ENCODE peak calls at places on chromosomes 5 and 9, in five cellular contexts. S is esophagus squamous epithelium, E is HCT116, C is epithelial cell of esophagus, O is omental fat pad. A is an unnamed sample.
A peak's percentile ranks its signal among the peaks of the same experiment; 100 is the strongest.

GRCh38 chr9:110753734-110754231 is 85.2 kb downstream of the MUSK start:
- DNase-seq in S (no peak), C (peak; percentile 73), E (no peak), O (no peak), A (no peak)

GRCh38 chr9:131835132-131835910 is 95.4 kb upstream of the RAPGEF1 start:
- DNase-seq in O (no peak), E (no peak), S (no peak), C (no peak), A (no peak)

GRCh38 chr9:126428524-126429175 is 102.0 kb downstream of the MVB12B start:
- DNase-seq in C (no peak), E (no peak), S (no peak), O (no peak), A (no peak)

GRCh38 chr9:118522093-118523028 is 818.2 kb downstream of the TLR4 start:
- DNase-seq in O (no peak), E (no peak), C (peak; percentile 74), S (no peak), A (peak; percentile 51)

GRCh38 chr5:54087436-54087835 is 222.9 kb downstream of the ARL15 start:
- DNase-seq in C (peak; percentile 22), O (no peak), E (no peak), S (no peak), A (no peak)

GRCh38 chr9:97873877-97874276 is 20.9 kb downstream of the FOXE1 start:
- DNase-seq in C (peak; percentile 83), S (no peak), E (no peak), O (no peak), A (no peak)

GRCh38 chr5:61280766-61281427 is 51.2 kb upstream of the ZSWIM6 start:
- DNase-seq in E (no peak), S (no peak), C (peak; percentile 65), O (no peak), A (no peak)

GRCh38 chr9:134575103-134575816 is 66.3 kb upstream of the COL5A1 start:
- DNase-seq in O (no peak), E (no peak), S (no peak), C (no peak), A (no peak)

GRCh38 chr5:40089269-40089668 is 590.4 kb upstream of the PTGER4 start:
- DNase-seq in C (no peak), E (peak; percentile 16), O (no peak), S (no peak), A (no peak)

GRCh38 chr5:57094753-57095683 is 78.8 kb upstream of the GPBP1 start:
- DNase-seq in S (no peak), O (no peak), C (peak; percentile 63), E (no peak), A (no peak)

GRCh38 chr5:81171769-81172168 is 61.4 kb upstream of the CKMT2 start:
- DNase-seq in S (no peak), O (no peak), E (no peak), C (peak; percentile 66), A (no peak)

GRCh38 chr9:87322840-87323635 is 174.6 kb upstream of the DAPK1 start:
- DNase-seq in C (no peak), O (no peak), S (no peak), E (no peak), A (no peak)

GRCh38 chr9:72983056-72983455 is 30.2 kb upstream of the ALDH1A1 start:
- DNase-seq in O (no peak), E (no peak), S (no peak), C (no peak), A (no peak)

GRCh38 chr5:69528015-69528414 is 32.0 kb upstream of the GTF2H2C start:
- DNase-seq in E (peak; percentile 27), C (peak; percentile 70), S (no peak), O (no peak), A (no peak)

GRCh38 chr5:150593996-150594395 is 46.5 kb upstream of the SYNPO start:
- DNase-seq in E (no peak), S (no peak), C (no peak), O (no peak), A (no peak)

GRCh38 chr9:113523421-113524141 is 60.1 kb downstream of the RGS3 start:
- DNase-seq in O (no peak), S (no peak), C (no peak), E (no peak), A (peak; percentile 73)

GRCh38 chr9:137304383-137305059 is 2.5 kb upstream of the NRARP start:
- DNase-seq in E (no peak), S (no peak), C (no peak), O (no peak), A (no peak)

GRCh38 chr5:982377-983237 is 26.0 kb upstream of the NKD2 start:
- DNase-seq in S (no peak), E (no peak), C (no peak), O (no peak), A (no peak)
- TF ChIP-seq CTCF in S (no peak), E (peak; percentile 6), C (no peak), O (no peak), A (no peak)

GRCh38 chr5:96220610-96221390 is 212.2 kb downstream of the PCSK1 start:
- DNase-seq in S (no peak), C (peak; percentile 86), O (no peak), E (no peak), A (no peak)
- TF ChIP-seq CTCF in S (no peak), C (no peak), O (no peak), E (no peak), A (no peak)

GRCh38 chr5:141427783-141428426 is 2.4 kb upstream of the PCDHGA12 start:
- DNase-seq in S (no peak), C (no peak), E (no peak), O (no peak), A (no peak)

GRCh38 chr5:141434006-141434405 is 3.7 kb downstream of the PCDHGA12 start:
- DNase-seq in O (no peak), E (no peak), C (no peak), S (no peak), A (no peak)

GRCh38 chr5:141431286-141431685 is 979 bp downstream of the PCDHGA12 start:
- DNase-seq in E (no peak), C (no peak), S (no peak), O (no peak), A (peak; percentile 62)

DNA sequence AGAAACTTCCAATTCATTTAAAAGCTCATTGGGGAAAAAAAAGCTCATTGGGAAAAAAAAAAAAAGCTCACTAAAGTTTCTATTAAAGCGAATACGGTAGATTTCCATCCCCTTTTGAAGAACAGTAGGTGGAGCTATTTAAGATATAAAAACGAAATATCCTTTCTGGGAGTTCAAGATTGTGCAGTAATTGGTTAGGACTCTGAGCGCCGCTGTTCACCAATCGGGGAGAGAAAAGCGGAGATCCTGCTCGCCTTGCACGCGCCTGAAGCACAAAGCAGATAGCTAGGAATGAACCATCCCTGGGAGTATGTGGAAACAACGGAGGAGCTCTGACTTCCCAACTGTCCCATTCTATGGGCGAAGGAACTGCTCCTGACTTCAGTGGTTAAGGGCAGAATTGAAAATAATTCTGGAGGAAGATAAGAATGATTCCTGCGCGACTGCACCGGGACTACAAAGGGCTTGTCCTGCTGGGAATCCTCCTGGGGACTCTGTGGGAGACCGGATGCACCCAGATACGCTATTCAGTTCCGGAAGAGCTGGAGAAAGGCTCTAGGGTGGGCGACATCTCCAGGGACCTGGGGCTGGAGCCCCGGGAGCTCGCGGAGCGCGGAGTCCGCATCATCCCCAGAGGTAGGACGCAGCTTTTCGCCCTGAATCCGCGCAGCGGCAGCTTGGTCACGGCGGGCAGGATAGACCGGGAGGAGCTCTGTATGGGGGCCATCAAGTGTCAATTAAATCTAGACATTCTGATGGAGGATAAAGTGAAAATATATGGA is at the start of gene PCDHGA12:
- DNase-seq in O (no peak), E (no peak), S (no peak), C (peak; percentile 77), A (peak; percentile 89)
- TF ChIP-seq CTCF in O (no peak), E (peak; percentile 44), S (no peak), C (peak; percentile 65), A (peak; percentile 50)

GRCh38 chr9:128190516-128191405 is 611 bp downstream of the CIZ1 start:
- DNase-seq in S (no peak), E (no peak), C (no peak), O (no peak), A (peak; percentile 52)

GRCh38 chr9:128191406-128192046 is at the start of gene CIZ1:
- DNase-seq in E (peak; percentile 49), S (no peak), O (no peak), C (peak; percentile 81), A (peak; percentile 98)

GRCh38 chr9:128190013-128190412 is 1.4 kb downstream of the CIZ1 start:
- DNase-seq in E (no peak), C (no peak), S (no peak), O (no peak), A (no peak)

GRCh38 chr9:128193469-128194096 is 2.2 kb upstream of the CIZ1 start:
- DNase-seq in S (no peak), O (no peak), E (no peak), C (no peak), A (no peak)

GRCh38 chr9:128192601-128193371 is 1.4 kb upstream of the CIZ1 start:
- DNase-seq in S (no peak), C (peak; percentile 91), O (peak; percentile 58), E (peak; percentile 95), A (peak; percentile 80)
- TF ChIP-seq CTCF in S (no peak), C (no peak), O (no peak), E (no peak), A (peak; percentile 67)

DNA sequence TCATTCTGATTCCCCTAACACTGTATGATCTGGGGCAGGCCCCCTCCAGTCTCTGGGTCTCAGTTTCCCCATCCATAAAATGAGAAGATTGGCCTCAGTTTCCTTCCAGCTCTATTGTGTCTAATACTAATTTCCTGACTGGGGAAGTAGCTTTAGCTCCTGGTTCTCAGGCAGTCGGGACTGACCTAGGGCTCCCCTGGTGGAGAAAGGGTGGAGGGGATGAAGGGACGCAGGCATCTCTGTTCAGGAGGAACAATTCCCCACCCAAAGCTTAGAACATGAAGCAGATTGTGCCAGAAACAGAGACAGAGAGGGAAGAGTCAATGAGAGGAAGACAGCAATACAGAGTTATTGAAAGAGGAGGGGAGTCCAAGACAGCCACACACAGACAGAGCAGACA is 14.2 kb upstream of the PTGS1 start:
- DNase-seq in S (no peak), E (no peak), C (no peak), O (no peak), A (no peak)
- TF ChIP-seq CTCF in S (no peak), E (no peak), C (peak; percentile 42), O (no peak), A (no peak)

GRCh38 chr5:175883506-175883905 is 12.1 kb downstream of the CPLX2 start:
- DNase-seq in S (no peak), E (no peak), O (no peak), C (no peak), A (no peak)
- TF ChIP-seq CTCF in S (no peak), E (no peak), O (no peak), C (no peak), A (no peak)

A was measured in GM20000.